ENCODE peak calls at places on chromosomes 5 and 9, in five cellular contexts. One of them, this sample, is unnamed.

GRCh38 chr9:120783611-120784047 is 9.6 kb downstream of the FBXW2 start:
- DNase-seq in endothelial cell of umbilical vein: no peak
- DNase-seq in lower lobe of right lung: no peak
- DNase-seq in coronary artery: no peak
- DNase-seq in A549: no peak
- DNase-seq in this sample: no peak

GRCh38 chr5:178339272-178339671 is 106.7 kb upstream of the PHYKPL start:
- DNase-seq in endothelial cell of umbilical vein: no peak
- DNase-seq in lower lobe of right lung: no peak
- DNase-seq in coronary artery: no peak
- DNase-seq in A549: no peak
- DNase-seq in this sample: no peak

GRCh38 chr9:35105126-35105525 is 2.2 kb upstream of the STOML2 start:
- DNase-seq in endothelial cell of umbilical vein: no peak
- DNase-seq in lower lobe of right lung: no peak
- DNase-seq in coronary artery: no peak
- DNase-seq in A549: no peak
- DNase-seq in this sample: peak; percentile 40

GRCh38 chr5:52989025-52989780 is at the start of gene ITGA2:
- DNase-seq in endothelial cell of umbilical vein: peak; percentile 67
- DNase-seq in lower lobe of right lung: peak; percentile 68
- DNase-seq in coronary artery: no peak
- DNase-seq in A549: peak; percentile 72
- DNase-seq in this sample: peak; percentile 79

GRCh38 chr5:40784027-40784653 is 14.0 kb downstream of the PRKAA1 start:
- DNase-seq in endothelial cell of umbilical vein: no peak
- DNase-seq in lower lobe of right lung: no peak
- DNase-seq in coronary artery: no peak
- DNase-seq in A549: no peak
- DNase-seq in this sample: no peak

GRCh38 chr5:160231789-160232342 is 2.6 kb downstream of the FABP6 start:
- DNase-seq in endothelial cell of umbilical vein: no peak
- DNase-seq in lower lobe of right lung: no peak
- DNase-seq in coronary artery: no peak
- DNase-seq in A549: no peak
- DNase-seq in this sample: no peak

GRCh38 chr5:93340881-93341280 is 240.1 kb downstream of the NR2F1-AS1 start:
- DNase-seq in endothelial cell of umbilical vein: no peak
- DNase-seq in lower lobe of right lung: no peak
- DNase-seq in coronary artery: no peak
- DNase-seq in A549: no peak
- DNase-seq in this sample: no peak

GRCh38 chr9:134909511-134910105 is 8.1 kb downstream of the FCN1 start:
- DNase-seq in endothelial cell of umbilical vein: no peak
- DNase-seq in lower lobe of right lung: peak; percentile 29
- DNase-seq in coronary artery: no peak
- DNase-seq in A549: no peak
- DNase-seq in this sample: no peak

GRCh38 chr5:141757402-141757801 is 75.4 kb upstream of the ARAP3 start:
- DNase-seq in endothelial cell of umbilical vein: peak; percentile 57
- DNase-seq in lower lobe of right lung: no peak
- DNase-seq in coronary artery: no peak
- DNase-seq in A549: peak; percentile 72
- DNase-seq in this sample: no peak

GRCh38 chr5:119078870-119079269 is 8.0 kb downstream of the DMXL1 start:
- DNase-seq in endothelial cell of umbilical vein: no peak
- DNase-seq in lower lobe of right lung: no peak
- DNase-seq in coronary artery: no peak
- DNase-seq in A549: no peak
- DNase-seq in this sample: no peak

GRCh38 chr5:22986281-22986680 is 133.1 kb upstream of the CDH12 start:
- DNase-seq in endothelial cell of umbilical vein: no peak
- DNase-seq in lower lobe of right lung: no peak
- DNase-seq in coronary artery: no peak
- DNase-seq in A549: no peak
- DNase-seq in this sample: no peak

GRCh38 chr5:138330813-138331448 is 673 bp downstream of the CDC25C start:
- DNase-seq in endothelial cell of umbilical vein: no peak
- DNase-seq in lower lobe of right lung: no peak
- DNase-seq in coronary artery: no peak
- DNase-seq in A549: no peak
- DNase-seq in this sample: no peak

GRCh38 chr5:125485003-125485641 is 738.7 kb upstream of the ZNF608 start:
- DNase-seq in endothelial cell of umbilical vein: peak; percentile 96
- DNase-seq in lower lobe of right lung: no peak
- DNase-seq in coronary artery: no peak
- DNase-seq in A549: peak; percentile 43
- DNase-seq in this sample: no peak

GRCh38 chr5:108143581-108143980 is 238.3 kb downstream of the FBXL17 start:
- DNase-seq in endothelial cell of umbilical vein: no peak
- DNase-seq in lower lobe of right lung: no peak
- DNase-seq in coronary artery: no peak
- DNase-seq in A549: no peak
- DNase-seq in this sample: no peak

GRCh38 chr9:100473271-100474081 is 527 bp downstream of the TMEFF1 start:
- DNase-seq in endothelial cell of umbilical vein: peak; percentile 48
- DNase-seq in lower lobe of right lung: no peak
- DNase-seq in coronary artery: no peak
- DNase-seq in A549: peak; percentile 44
- DNase-seq in this sample: peak; percentile 45

GRCh38 chr5:15285901-15286583 is 213.9 kb upstream of the FBXL7 start:
- DNase-seq in endothelial cell of umbilical vein: peak; percentile 24
- DNase-seq in lower lobe of right lung: no peak
- DNase-seq in coronary artery: no peak
- DNase-seq in A549: no peak
- DNase-seq in this sample: no peak

GRCh38 chr5:140344683-140345423 is 1.6 kb downstream of the HBEGF start:
- DNase-seq in endothelial cell of umbilical vein: no peak
- DNase-seq in lower lobe of right lung: no peak
- DNase-seq in coronary artery: no peak
- DNase-seq in A549: peak; percentile 61
- DNase-seq in this sample: peak; percentile 68

GRCh38 chr5:140348104-140348503 is 1.7 kb upstream of the HBEGF start:
- DNase-seq in endothelial cell of umbilical vein: no peak
- DNase-seq in lower lobe of right lung: no peak
- DNase-seq in coronary artery: no peak
- DNase-seq in A549: no peak
- DNase-seq in this sample: peak; percentile 69

GRCh38 chr5:140347382-140347781 is 979 bp upstream of the HBEGF start:
- DNase-seq in endothelial cell of umbilical vein: no peak
- DNase-seq in lower lobe of right lung: no peak
- DNase-seq in coronary artery: no peak
- DNase-seq in A549: no peak
- DNase-seq in this sample: no peak

GRCh38 chr5:140346348-140347221 is at the start of gene HBEGF:
- DNase-seq in endothelial cell of umbilical vein: peak; percentile 84
- DNase-seq in lower lobe of right lung: peak; percentile 91
- DNase-seq in coronary artery: peak; percentile 86
- DNase-seq in A549: peak; percentile 85
- DNase-seq in this sample: peak; percentile 91

DNA sequence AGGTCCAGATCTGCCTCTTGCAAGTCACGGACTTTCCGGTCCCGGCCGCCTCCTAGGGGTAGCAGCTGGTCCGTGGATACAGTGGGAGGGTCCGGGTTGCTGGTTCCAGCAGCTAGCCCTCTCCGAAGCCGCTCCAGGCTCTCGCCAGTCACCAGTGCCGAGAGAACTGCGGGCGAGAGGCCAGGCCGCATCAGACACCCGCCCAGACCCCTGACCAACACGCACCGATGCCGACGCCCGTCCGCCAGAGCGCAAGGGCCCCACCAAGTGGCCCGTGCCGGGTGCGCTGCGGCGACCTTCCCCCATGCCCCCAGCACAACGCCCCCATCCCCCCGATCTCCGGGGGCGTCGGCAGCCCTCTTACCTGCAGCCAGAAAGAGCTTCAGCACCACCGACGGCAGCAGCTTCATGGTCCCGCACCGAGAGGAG is 470 bp downstream of the HBEGF start:
- DNase-seq in endothelial cell of umbilical vein: peak; percentile 80
- DNase-seq in lower lobe of right lung: peak; percentile 81
- DNase-seq in coronary artery: no peak
- DNase-seq in A549: peak; percentile 67
- DNase-seq in this sample: peak; percentile 67
- TF ChIP-seq CTCF in endothelial cell of umbilical vein: peak; percentile 74
- TF ChIP-seq CTCF in lower lobe of right lung: peak; percentile 56
- TF ChIP-seq CTCF in coronary artery: no peak
- TF ChIP-seq CTCF in A549: peak; percentile 64
- TF ChIP-seq CTCF in this sample: no peak

GRCh38 chr9:4514252-4515128 is 24.2 kb downstream of the SLC1A1 start:
- DNase-seq in endothelial cell of umbilical vein: no peak
- DNase-seq in lower lobe of right lung: no peak
- DNase-seq in coronary artery: no peak
- DNase-seq in A549: no peak
- DNase-seq in this sample: no peak
- H3K27ac ChIP-seq in endothelial cell of umbilical vein: no peak overlapping the region
- H3K27ac ChIP-seq in lower lobe of right lung: no peak overlapping the region
- H3K27ac ChIP-seq in coronary artery: no peak overlapping the region
- H3K27ac ChIP-seq in A549: no peak overlapping the region
- H3K27ac ChIP-seq in this sample: no peak overlapping the region

GRCh38 chr9:36136277-36136893 is at the start of gene GLIPR2:
- DNase-seq in endothelial cell of umbilical vein: peak; percentile 55
- DNase-seq in lower lobe of right lung: peak; percentile 92
- DNase-seq in coronary artery: peak; percentile 84
- DNase-seq in A549: peak; percentile 77
- DNase-seq in this sample: peak; percentile 92
- TF ChIP-seq CTCF in endothelial cell of umbilical vein: peak; percentile 23
- TF ChIP-seq CTCF in lower lobe of right lung: no peak
- TF ChIP-seq CTCF in coronary artery: peak; percentile 14
- TF ChIP-seq CTCF in A549: no peak
- TF ChIP-seq CTCF in this sample: peak; percentile 26

GRCh38 chr5:151498395-151499155 is 51.2 kb downstream of the SLC36A1 start:
- DNase-seq in endothelial cell of umbilical vein: no peak
- DNase-seq in lower lobe of right lung: no peak
- DNase-seq in coronary artery: no peak
- DNase-seq in A549: no peak
- DNase-seq in this sample: no peak
- H3K27ac ChIP-seq in endothelial cell of umbilical vein: no peak overlapping the region
- H3K27ac ChIP-seq in lower lobe of right lung: no peak overlapping the region
- H3K27ac ChIP-seq in coronary artery: no peak overlapping the region
- H3K27ac ChIP-seq in A549: no peak overlapping the region
- H3K27ac ChIP-seq in this sample: no peak overlapping the region

This sample was measured in Peyer's patch.